ENCODE peak calls at places on chromosomes 7 and 10, in eight cellular contexts. D, N, R, P, T, J, G and H are unnamed samples.

GRCh38 chr10:126372359-126372758 is 15.9 kb downstream of the ADAM12 start:
- DNase-seq in D (no peak), N (no peak), R (no peak), P (no peak), T (no peak), J (no peak), G (no peak), H (no peak)

GRCh38 chr10:1049425-1049958 is 573 bp upstream of the IDI1 start:
- DNase-seq in D (peak), N (no peak), R (no peak), P (no peak), T (no peak), J (no peak), G (no peak), H (no peak)

GRCh38 chr10:774223-774622 is 84.8 kb upstream of the DIP2C start:
- DNase-seq in D (no peak), N (no peak), R (no peak), P (no peak), T (no peak), J (no peak), G (no peak), H (no peak)

GRCh38 chr10:32983333-32983909 is 25.4 kb upstream of the ITGB1 start:
- DNase-seq in D (no peak), N (peak), R (no peak), P (peak), T (no peak), J (no peak), G (peak), H (peak)

GRCh38 chr10:48498940-48499510 is 105.8 kb downstream of the ARHGAP22 start:
- DNase-seq in D (no peak), N (no peak), R (no peak), P (no peak), T (peak), J (peak), G (no peak), H (no peak)

GRCh38 chr7:92135100-92135429 is 788 bp upstream of the CYP51A1 start:
- DNase-seq in D (peak), N (peak), R (no peak), P (peak), T (no peak), J (peak), G (no peak), H (peak)

GRCh38 chr10:90424730-90425129 is 433.1 kb downstream of the HTR7 start:
- DNase-seq in D (no peak), N (no peak), R (no peak), P (no peak), T (no peak), J (no peak), G (no peak), H (peak)

GRCh38 chr7:52197234-52197633 is 838.2 kb upstream of the POM121L12 start:
- DNase-seq in D (no peak), N (no peak), R (no peak), P (no peak), T (no peak), J (no peak), G (no peak), H (no peak)

GRCh38 chr10:2043379-2043778 is 306.1 kb upstream of the ADARB2 start:
- DNase-seq in D (no peak), N (no peak), R (no peak), P (no peak), T (no peak), J (no peak), G (no peak), H (no peak)

GRCh38 chr10:69389827-69390490 is 26.8 kb downstream of the TACR2 start:
- DNase-seq in D (peak), N (peak), R (no peak), P (peak), T (no peak), J (peak), G (peak), H (no peak)

GRCh38 chr10:133616371-133617130 is 10.0 kb downstream of the FRG2B start:
- DNase-seq in D (no peak), N (no peak), R (no peak), P (no peak), T (no peak), J (no peak), G (no peak), H (no peak)

GRCh38 chr7:5352440-5353010 is 69.8 kb downstream of the SLC29A4 start:
- DNase-seq in D (no peak), N (no peak), R (no peak), P (no peak), T (no peak), J (no peak), G (no peak), H (no peak)

GRCh38 chr10:71342850-71343773 is 24.1 kb downstream of the SLC29A3 start:
- DNase-seq in D (no peak), N (peak), R (peak), P (peak), T (no peak), J (no peak), G (peak), H (no peak)

GRCh38 chr10:112374724-112375541 is 1.0 kb downstream of the ACSL5 start:
- DNase-seq in D (no peak), N (no peak), R (no peak), P (peak), T (no peak), J (no peak), G (no peak), H (peak)

GRCh38 chr7:113087278-113087998 is 811 bp upstream of the GPR85 start:
- DNase-seq in D (peak), N (peak), R (peak), P (peak), T (no peak), J (no peak), G (no peak), H (peak)

GRCh38 chr7:153401795-153402720 is 642.5 kb downstream of the ACTR3B start:
- DNase-seq in D (no peak), N (no peak), R (no peak), P (no peak), T (no peak), J (no peak), G (no peak), H (no peak)

GRCh38 chr10:1933215-1933614 is 195.9 kb upstream of the ADARB2 start:
- DNase-seq in D (no peak), N (no peak), R (no peak), P (no peak), T (no peak), J (no peak), G (no peak), H (no peak)

GRCh38 chr7:119783799-119784198 is 489.2 kb upstream of the KCND2 start:
- DNase-seq in D (no peak), N (peak), R (no peak), P (peak), T (no peak), J (no peak), G (peak), H (no peak)

GRCh38 chr10:59823751-59824150 is 70.5 kb upstream of the MRLN start:
- DNase-seq in D (no peak), N (no peak), R (no peak), P (no peak), T (no peak), J (no peak), G (no peak), H (no peak)

GRCh38 chr10:132489053-132489703 is 48.4 kb upstream of the INPP5A start:
- DNase-seq in D (no peak), N (peak), R (no peak), P (no peak), T (peak), J (no peak), G (peak), H (no peak)

GRCh38 chr10:86523348-86523747 is 1.8 kb upstream of the WAPL start:
- DNase-seq in D (peak), N (peak), R (peak), P (peak), T (no peak), J (no peak), G (no peak), H (peak)

GRCh38 chr10:112880633-112881530 is 69.2 kb upstream of the TCF7L2 start:
- DNase-seq in D (no peak), N (no peak), R (no peak), P (no peak), T (no peak), J (no peak), G (no peak), H (no peak)

GRCh38 chr10:132641966-132642731 is 104.6 kb downstream of the INPP5A start:
- DNase-seq in D (no peak), N (no peak), R (no peak), P (no peak), T (no peak), J (peak), G (no peak), H (no peak)

GRCh38 chr7:40836218-40836617 is 701.4 kb downstream of the SUGCT start:
- DNase-seq in D (no peak), N (no peak), R (no peak), P (peak), T (no peak), J (no peak), G (no peak), H (peak)

GRCh38 chr7:28629216-28629848 is 217.0 kb downstream of the CREB5 start:
- DNase-seq in D (no peak), N (peak), R (peak), P (peak), T (no peak), J (no peak), G (no peak), H (peak)

GRCh38 chr7:117212969-117213877 is 109.6 kb downstream of the WNT2 start:
- DNase-seq in D (peak), N (peak), R (peak), P (peak), T (peak), J (no peak), G (no peak), H (peak)

GRCh38 chr7:51298912-51299311 is 17.7 kb downstream of the COBL start:
- DNase-seq in D (no peak), N (no peak), R (no peak), P (no peak), T (no peak), J (no peak), G (no peak), H (no peak)

GRCh38 chr10:108901766-108902365 is 1021.4 kb downstream of the XPNPEP1 start:
- DNase-seq in D (no peak), N (no peak), R (no peak), P (no peak), T (no peak), J (no peak), G (no peak), H (no peak)

GRCh38 chr10:32386623-32387022 is 39.7 kb upstream of the EPC1 start:
- DNase-seq in D (no peak), N (peak), R (no peak), P (no peak), T (no peak), J (no peak), G (no peak), H (no peak)

GRCh38 chr7:50821457-50821977 is 38.8 kb upstream of the GRB10 start:
- DNase-seq in D (peak), N (no peak), R (no peak), P (peak), T (no peak), J (no peak), G (no peak), H (no peak)

GRCh38 chr10:68242051-68242450 is 10.1 kb upstream of the ATOH7 start:
- DNase-seq in D (no peak), N (no peak), R (no peak), P (no peak), T (no peak), J (no peak), G (no peak), H (no peak)

GRCh38 chr10:61606971-61607907 is 55.5 kb upstream of the CABCOCO1 start:
- DNase-seq in D (no peak), N (peak), R (peak), P (peak), T (no peak), J (no peak), G (no peak), H (peak)

GRCh38 chr10:97320480-97321031 is 1.5 kb downstream of the FRAT1 start:
- DNase-seq in D (no peak), N (no peak), R (no peak), P (no peak), T (peak), J (peak), G (peak), H (no peak)

GRCh38 chr10:86692664-86693063 is 24.4 kb downstream of the LDB3 start:
- DNase-seq in D (no peak), N (no peak), R (no peak), P (no peak), T (no peak), J (no peak), G (no peak), H (no peak)

GRCh38 chr7:99789441-99790070 is 5.6 kb upstream of the CYP3A4 start:
- DNase-seq in D (no peak), N (no peak), R (no peak), P (peak), T (no peak), J (no peak), G (no peak), H (peak)

GRCh38 chr7:85464042-85464651 is 277.3 kb upstream of the SEMA3D start:
- DNase-seq in D (no peak), N (peak), R (no peak), P (no peak), T (no peak), J (no peak), G (no peak), H (peak)

GRCh38 chr10:5665380-5666323 is 743 bp downstream of the ASB13 start:
- DNase-seq in D (peak), N (peak), R (peak), P (peak), T (no peak), J (no peak), G (no peak), H (peak)

GRCh38 chr10:14186245-14186644 is 144.5 kb downstream of the FRMD4A start:
- DNase-seq in D (peak), N (no peak), R (no peak), P (peak), T (no peak), J (no peak), G (no peak), H (no peak)

GRCh38 chr7:2873686-2874551 is 29.8 kb upstream of the GNA12 start:
- DNase-seq in D (peak), N (peak), R (peak), P (peak), T (no peak), J (no peak), G (no peak), H (peak)